ENCODE peak calls at places on chromosome 20, in six cellular contexts. T, U, K, O, A and Q are unnamed samples.

GRCh38 chr20:15642676-15643075 is 930.6 kb downstream of the KIF16B start:
- DNase-seq in O (no peak), K (no peak), T (no peak), A (no peak), U (peak; percentile 11), Q (no peak)

GRCh38 chr20:41632896-41633295 is 14.7 kb upstream of the CHD6 start:
- DNase-seq in T (no peak), A (no peak), U (no peak), K (no peak), O (no peak), Q (no peak)

GRCh38 chr20:46558511-46558959 is 8.1 kb upstream of the OCSTAMP start:
- DNase-seq in A (no peak), O (peak; percentile 12), K (no peak), T (no peak), U (peak; percentile 38), Q (no peak)

GRCh38 chr20:38109025-38109541 is 56.0 kb downstream of the TGM2 start:
- DNase-seq in T (no peak), U (peak; percentile 76), O (no peak), A (no peak), K (no peak), Q (no peak)

GRCh38 chr20:7161690-7162089 is 394.2 kb downstream of the BMP2 start:
- DNase-seq in A (no peak), U (no peak), O (no peak), T (no peak), K (no peak), Q (peak; percentile 66)

GRCh38 chr20:6122873-6123649 is at the start of gene FERMT1:
- DNase-seq in U (peak; percentile 18), O (no peak), A (peak; percentile 44), K (no peak), T (peak; percentile 78), Q (peak; percentile 75)

GRCh38 chr20:42484790-42485365 is 704.8 kb downstream of the PTPRT start:
- DNase-seq in K (no peak), U (no peak), T (no peak), A (no peak), O (no peak), Q (no peak)

GRCh38 chr20:50259705-50260479 is 69.3 kb downstream of the CEBPB start:
- DNase-seq in A (no peak), K (no peak), O (no peak), T (no peak), U (no peak), Q (no peak)

GRCh38 chr20:2005359-2005758 is 11.5 kb upstream of the PDYN start:
- DNase-seq in O (no peak), A (no peak), U (no peak), T (no peak), K (no peak), Q (no peak)

GRCh38 chr20:20492521-20493334 is 124.8 kb downstream of the INSM1 start:
- DNase-seq in T (no peak), K (no peak), A (peak; percentile 86), U (no peak), O (peak; percentile 72), Q (peak; percentile 99)

GRCh38 chr20:41329435-41330342 is 10.9 kb upstream of the LPIN3 start:
- DNase-seq in O (no peak), A (no peak), T (peak; percentile 26), U (peak; percentile 86), K (peak; percentile 33), Q (no peak)

GRCh38 chr20:52033313-52033712 is 158.3 kb downstream of the ZFP64 start:
- DNase-seq in T (no peak), K (no peak), A (no peak), O (no peak), U (no peak), Q (no peak)

GRCh38 chr20:45445805-45446562 is 23.6 kb upstream of the WFDC2 start:
- DNase-seq in A (no peak), U (no peak), O (no peak), T (peak; percentile 45), K (no peak), Q (no peak)

GRCh38 chr20:59945175-59945574 is 5.0 kb downstream of the FAM217B start:
- DNase-seq in O (no peak), U (no peak), T (no peak), A (no peak), K (no peak), Q (no peak)

GRCh38 chr20:59573837-59574236 is 30.5 kb upstream of the PHACTR3 start:
- DNase-seq in T (no peak), A (no peak), U (no peak), K (no peak), O (no peak), Q (no peak)

GRCh38 chr20:8309638-8310037 is 177.6 kb downstream of the PLCB1 start:
- DNase-seq in O (no peak), T (no peak), U (no peak), A (peak; percentile 72), K (no peak), Q (no peak)

GRCh38 chr20:45833030-45833882 is at the start of gene SNX21:
- DNase-seq in K (no peak), U (peak; percentile 84), T (no peak), O (peak; percentile 74), A (no peak), Q (no peak)

GRCh38 chr20:43545837-43546578 is 12.8 kb upstream of the SGK2 start:
- DNase-seq in O (no peak), T (no peak), K (no peak), A (no peak), U (no peak), Q (no peak)

GRCh38 chr20:62815066-62815991 is 1.5 kb upstream of the COL9A3 start:
- DNase-seq in O (no peak), T (no peak), U (no peak), A (no peak), K (no peak), Q (no peak)

GRCh38 chr20:20070871-20071726 is 18.8 kb downstream of the CFAP61 start:
- DNase-seq in T (no peak), U (no peak), A (no peak), O (no peak), K (no peak), Q (no peak)

GRCh38 chr20:18705490-18705889 is 108.1 kb upstream of the SCP2D1 start:
- DNase-seq in U (no peak), T (no peak), A (no peak), O (no peak), K (no peak), Q (no peak)